ENCODE peak calls at places on chromosomes 12 and 14, in ten cellular contexts. G is mucosa of descending colon; C is OCI-LY7; W is SK-N-SH; U is cardiac muscle cell; X is adipocyte; S is sigmoid colon; K is effector memory CD4-positive, alpha-beta T cell; A is neural progenitor cell; R is stomach. F is an unnamed sample. For H3K4me1, the result is how much of the 10 kb centered on the place peaks cover.

GRCh38 chr14:36021926-36022325 is 154.6 kb downstream of the PTCSC3 start:
- DNase-seq in W (no peak), U (no peak), A (peak), R (no peak), G (no peak), X (no peak), S (no peak), K (no peak), C (no peak), F (no peak)

GRCh38 chr12:124390442-124391116 is 95.7 kb downstream of the RFLNA start:
- DNase-seq in S (peak), G (peak), W (no peak), R (peak), C (peak), U (peak), K (no peak), X (peak), A (no peak), F (peak)

GRCh38 chr12:5433840-5434646 is 2.1 kb downstream of the NTF3 start:
- DNase-seq in A (peak), X (no peak), W (no peak), R (no peak), K (no peak), G (no peak), U (no peak), S (no peak), C (no peak), F (no peak)

GRCh38 chr12:56614627-56615026 is 15.5 kb downstream of the BAZ2A start:
- DNase-seq in K (no peak), U (no peak), X (no peak), S (no peak), C (no peak), A (no peak), G (no peak), W (no peak), R (no peak), F (no peak)

GRCh38 chr12:130761537-130762318 is 45.6 kb upstream of the RIMBP2 start:
- DNase-seq in S (peak), C (peak), X (peak), U (peak), R (no peak), K (no peak), W (peak), A (peak), G (peak), F (no peak)

GRCh38 chr14:57364659-57365450 is 25.5 kb upstream of the NAA30 start:
- DNase-seq in X (no peak), K (no peak), R (no peak), C (no peak), A (peak), S (no peak), G (no peak), U (no peak), W (no peak), F (no peak)

GRCh38 chr14:71714225-71714624 is 218.0 kb upstream of the RGS6 start:
- DNase-seq in G (no peak), W (no peak), U (peak), X (peak), S (no peak), A (no peak), K (no peak), R (no peak), C (no peak), F (no peak)

GRCh38 chr14:58501214-58501816 is 73.8 kb downstream of the KIAA0586 start:
- DNase-seq in W (peak), A (peak), K (no peak), S (no peak), X (peak), G (peak), R (no peak), U (peak), C (peak), F (no peak)

GRCh38 chr14:88986146-88986841 is 161.8 kb downstream of the TTC8 start:
- DNase-seq in C (no peak), W (peak), S (no peak), A (no peak), G (no peak), X (peak), K (no peak), R (no peak), U (peak), F (no peak)

GRCh38 chr12:12705833-12706520 is 10.0 kb upstream of the GPR19 start:
- DNase-seq in U (no peak), W (no peak), K (peak), A (no peak), R (peak), S (no peak), C (no peak), X (no peak), G (peak), F (no peak)

GRCh38 chr12:105936496-105936895 is 202.3 kb downstream of the NUAK1 start:
- DNase-seq in U (no peak), W (no peak), R (no peak), C (no peak), G (no peak), S (no peak), X (no peak), A (no peak), K (no peak), F (no peak)
- H3K4me1 ChIP-seq in U (under half), W (under half), R (under half), C (under half), G (under half), S (under half), X (under half), A (under half), K (under half), F (under half)

DNA sequence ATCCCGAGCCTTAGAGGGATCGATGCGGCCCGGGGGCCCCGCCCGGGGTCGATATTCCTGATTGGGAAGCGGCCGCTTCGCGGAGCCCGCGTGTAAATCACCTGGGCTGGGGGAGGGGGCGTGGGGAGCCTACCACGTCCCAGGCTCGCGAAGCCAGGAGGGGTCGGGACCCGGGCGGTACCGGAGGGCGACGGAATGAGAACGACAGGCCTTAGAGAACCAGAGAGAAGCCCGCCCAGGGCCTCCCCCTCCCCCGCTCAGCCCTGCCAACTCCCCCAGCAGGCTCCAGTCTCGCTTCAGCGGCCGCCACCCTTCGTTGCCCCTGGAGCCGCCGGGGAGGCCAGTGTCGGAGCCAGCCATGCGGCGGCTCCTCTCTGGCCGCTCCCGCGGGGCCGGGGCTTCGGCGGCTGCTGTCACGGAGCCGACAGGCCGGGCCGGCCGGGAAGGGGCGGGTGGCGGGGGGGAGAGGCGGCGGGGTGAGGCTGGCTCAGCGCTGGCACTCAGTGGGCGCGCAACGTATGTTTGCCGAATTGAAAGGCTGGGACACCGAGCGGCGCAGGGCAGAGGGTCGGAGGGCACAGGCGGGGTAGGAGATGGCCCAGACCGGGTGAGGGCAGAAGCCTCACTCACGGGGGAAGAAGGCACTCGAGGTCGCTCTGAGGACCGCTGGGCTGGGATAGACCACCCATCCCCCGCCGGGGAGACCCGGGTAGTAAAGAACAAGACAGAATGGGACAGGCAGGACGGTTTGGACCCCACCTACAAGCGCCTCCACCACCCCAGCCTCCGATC is 1.4 kb upstream of the DNAJC22 start:
- DNase-seq in K (no peak), C (peak), W (peak), R (peak), A (peak), U (no peak), X (peak), S (peak), G (no peak), F (no peak)
- H3K4me1 ChIP-seq in K (half or more), C (half or more), W (under half), R (half or more), A (half or more), U (under half), X (under half), S (half or more), G (half or more), F (under half)

DNA sequence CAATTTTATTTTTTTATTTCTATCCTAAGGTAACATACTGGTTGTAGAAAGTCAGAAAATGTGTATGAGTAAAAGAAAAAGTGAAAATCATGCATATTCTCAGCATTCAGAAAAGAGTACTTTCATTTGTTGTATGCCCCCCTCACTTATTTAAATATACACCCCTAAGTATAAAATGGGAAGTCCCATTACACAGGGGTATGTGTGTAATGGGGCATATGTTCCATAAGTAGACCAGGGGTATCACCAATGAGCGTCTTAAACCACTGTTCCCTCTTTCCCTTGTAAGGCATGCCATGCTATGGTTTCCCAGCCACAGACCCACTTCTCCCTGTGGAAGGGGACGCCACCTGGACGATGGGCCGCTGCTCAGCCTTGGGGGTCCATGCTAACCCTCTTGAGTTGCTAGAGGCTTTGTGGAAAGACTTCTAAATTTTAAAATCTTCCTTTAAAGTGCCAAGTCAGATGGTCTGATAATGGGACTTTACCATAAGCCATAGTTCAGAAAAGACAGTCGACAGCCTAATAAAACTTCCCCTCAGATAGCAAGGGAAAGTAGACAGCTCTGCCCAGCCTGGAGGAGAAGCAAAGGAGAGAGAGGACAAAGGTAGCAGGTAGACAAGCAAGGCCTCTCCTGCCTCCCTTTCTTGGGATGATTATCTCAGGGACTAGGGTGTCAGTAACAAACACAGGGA is 118.2 kb downstream of the ZFP36L1 start:
- DNase-seq in W (no peak), A (no peak), S (peak), K (no peak), R (no peak), G (no peak), X (no peak), U (no peak), C (no peak), F (no peak)
- H3K4me1 ChIP-seq in W (under half), A (under half), S (under half), K (under half), R (half or more), G (under half), X (under half), U (under half), C (under half), F (under half)

GRCh38 chr12:131794061-131794460 is 34.1 kb upstream of the MMP17 start:
- DNase-seq in A (no peak), K (no peak), R (no peak), X (no peak), U (no peak), C (no peak), S (no peak), W (no peak), G (no peak), F (no peak)
- H3K4me1 ChIP-seq in A (under half), K (under half), R (under half), X (under half), U (under half), C (under half), S (under half), W (under half), G (under half), F (under half)

GRCh38 chr14:101810897-101811620 is 49.5 kb downstream of the PPP2R5C start:
- DNase-seq in U (no peak), W (no peak), K (no peak), X (peak), S (no peak), A (no peak), G (no peak), C (no peak), R (no peak), F (no peak)
- H3K4me1 ChIP-seq in U (under half), W (under half), K (under half), X (under half), S (under half), A (under half), G (under half), C (half or more), R (under half), F (under half)

DNA sequence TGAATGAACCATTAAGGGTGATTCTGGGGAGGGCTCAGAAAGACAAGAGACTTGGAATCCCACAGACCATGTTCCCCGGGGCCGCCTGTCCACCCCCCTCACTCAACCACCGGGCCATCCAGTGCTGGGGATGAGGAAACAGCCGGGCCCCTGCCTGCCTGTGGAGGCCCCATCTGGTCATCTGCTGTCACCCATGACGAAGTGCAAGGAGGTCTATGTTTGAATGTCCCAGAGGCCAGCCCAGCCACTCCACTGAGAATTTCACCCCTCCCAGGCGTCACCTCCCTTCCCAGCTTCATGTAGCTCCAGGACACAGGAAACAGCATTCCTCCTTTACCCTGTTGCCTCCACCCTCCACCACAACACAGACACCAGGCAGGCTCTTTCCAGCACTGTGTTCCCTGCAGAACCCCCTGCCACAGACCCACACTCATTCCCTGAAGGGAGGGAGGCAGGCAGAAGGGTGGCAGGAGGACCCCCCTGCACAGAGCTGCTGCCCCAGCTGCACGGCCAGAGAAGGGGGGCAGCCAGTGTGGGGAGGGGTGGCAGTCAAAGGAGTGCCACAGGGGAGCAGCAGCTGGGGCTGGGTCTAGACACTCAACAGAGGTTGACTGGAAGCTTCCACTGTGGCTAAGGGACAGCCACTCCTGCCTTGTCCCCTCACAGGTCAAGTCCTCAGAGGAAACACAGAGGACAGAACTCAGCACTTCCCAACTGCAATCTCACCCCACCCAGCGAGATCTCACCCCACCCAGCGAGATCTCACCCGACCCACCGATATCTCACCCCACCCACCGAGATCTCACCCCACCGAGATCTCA is 50.3 kb upstream of the PPP2R5C start:
- DNase-seq in S (no peak), U (no peak), G (no peak), X (no peak), C (no peak), W (no peak), A (no peak), R (peak), K (no peak), F (no peak)
- H3K4me1 ChIP-seq in S (under half), U (under half), G (under half), X (under half), C (under half), W (under half), A (under half), R (under half), K (under half), F (under half)

GRCh38 chr14:85529803-85530574 is at the start of gene FLRT2:
- DNase-seq in G (peak), A (peak), S (peak), R (peak), U (peak), W (no peak), X (peak), K (no peak), C (no peak), F (peak)
- H3K4me1 ChIP-seq in G (under half), A (under half), S (under half), R (under half), U (under half), W (under half), X (under half), K (under half), C (under half), F (under half)

GRCh38 chr14:20614038-20614840 is 23.1 kb upstream of the RNASE12 start:
- DNase-seq in W (no peak), K (no peak), X (peak), U (peak), S (no peak), C (no peak), R (no peak), G (peak), A (peak), F (no peak)

GRCh38 chr14:20613094-20614037 is 22.2 kb upstream of the RNASE12 start:
- DNase-seq in C (peak), W (peak), R (peak), A (peak), S (peak), G (peak), X (peak), K (peak), U (peak), F (peak)

GRCh38 chr14:20611277-20611676 is 20.1 kb upstream of the RNASE12 start:
- DNase-seq in A (no peak), W (no peak), S (no peak), R (no peak), C (no peak), G (no peak), X (no peak), K (no peak), U (no peak), F (no peak)

GRCh38 chr14:20610002-20610765 is 19.0 kb upstream of the RNASE12 start:
- DNase-seq in A (peak), S (peak), K (peak), C (peak), X (peak), R (peak), G (peak), U (peak), W (peak), F (peak)

GRCh38 chr14:20612403-20612802 is 21.2 kb upstream of the RNASE12 start:
- DNase-seq in R (no peak), K (no peak), C (peak), A (no peak), W (no peak), S (no peak), G (no peak), X (no peak), U (no peak), F (no peak)
- H3K4me1 ChIP-seq in R (under half), K (under half), C (under half), A (under half), W (under half), S (under half), G (under half), X (under half), U (under half), F (under half)

F was measured in ascending aorta.